ENCODE peak calls at places on chromosomes 4 and X, in seven cellular contexts. X is fibroblast of pulmonary artery; I is T-helper 2 cell; T is HuH-7; N is stimulated activated naive CD8-positive, alpha-beta T cell treated with anti-CD3 and anti-CD28 coated beads, Interleukin-15, Interleukin-2, amounts not matched to agents 100 U/mL and 50 U/mL, for 24 hours; M is Kasumi-1; J is natural killer cell. P is an unnamed sample.

GRCh38 chr4:153785830-153786721 is 2.8 kb downstream of the SFRP2 start:
- DNase-seq in X (peak; percentile 45), I (no peak), T (peak; percentile 67), N (no peak), M (peak; percentile 54), J (no peak), P (peak; percentile 2)

GRCh38 chr4:98745372-98745771 is 87.0 kb upstream of the TSPAN5 start:
- DNase-seq in X (peak; percentile 63), I (no peak), T (peak; percentile 8), N (peak; percentile 6), M (peak; percentile 42), J (no peak), P (no peak)

GRCh38 chrX:11064851-11065600 is 46.1 kb upstream of the HCCS start:
- DNase-seq in X (peak; percentile 82), I (no peak), T (no peak), N (no peak), M (no peak), J (no peak), P (no peak)

GRCh38 chr4:141131738-141132688 is 1.3 kb downstream of the RNF150 start:
- DNase-seq in X (no peak), I (no peak), T (no peak), N (peak; percentile 2), M (no peak), J (no peak), P (no peak)

GRCh38 chr4:91256043-91256442 is 1047.7 kb upstream of the GRID2 start:
- DNase-seq in X (no peak), I (no peak), T (no peak), N (no peak), M (no peak), J (no peak), P (no peak)

GRCh38 chr4:138972956-138973819 is 42.4 kb upstream of the NOCT start:
- DNase-seq in X (no peak), I (no peak), T (no peak), N (no peak), M (no peak), J (no peak), P (no peak)

GRCh38 chrX:68429216-68429615 is 4.1 kb downstream of the OPHN1 start:
- DNase-seq in X (no peak), I (no peak), T (no peak), N (no peak), M (no peak), J (no peak), P (no peak)

GRCh38 chrX:113059714-113060113 is 219.1 kb upstream of the AMOT start:
- DNase-seq in X (no peak), I (no peak), T (no peak), N (no peak), M (no peak), J (no peak), P (no peak)

GRCh38 chr4:53914313-53915016 is 149.9 kb downstream of the CHIC2 start:
- DNase-seq in X (peak; percentile 91), I (no peak), T (no peak), N (no peak), M (peak; percentile 40), J (no peak), P (no peak)

GRCh38 chr4:189498457-189498856 is 442.2 kb upstream of the FRG1 start:
- DNase-seq in X (no peak), I (no peak), T (no peak), N (no peak), M (no peak), J (no peak), P (no peak)

GRCh38 chrX:24149346-24150050 is at the start of gene ZFX:
- DNase-seq in X (peak; percentile 59), I (peak; percentile 55), T (no peak), N (peak; percentile 60), M (peak; percentile 17), J (peak; percentile 57), P (no peak)

GRCh38 chr4:19304028-19304427 is 947.7 kb upstream of the SLIT2 start:
- DNase-seq in X (peak; percentile 5), I (no peak), T (no peak), N (no peak), M (no peak), J (no peak), P (no peak)

GRCh38 chr4:6640292-6641163 is at the start of gene MRFAP1:
- DNase-seq in X (peak; percentile 96), I (peak; percentile 93), T (peak; percentile 88), N (peak; percentile 93), M (peak; percentile 93), J (peak; percentile 92), P (peak; percentile 82)